ENCODE peak calls at places on chromosome 5, in seven cellular contexts. O is CD8-positive, alpha-beta T cell; P is stomach; Q is fibroblast of mammary gland; T is H1; D is kidney; E is GM12865. B is an unnamed sample.

GRCh38 chr5:36028816-36029465 is 37.7 kb downstream of the UGT3A2 start:
- DNase-seq in O (no peak), T (no peak), D (no peak), Q (no peak), P (no peak), E (no peak), B (no peak)

GRCh38 chr5:148966348-148966747 is 96.5 kb downstream of the SH3TC2 start:
- DNase-seq in D (peak), P (no peak), Q (no peak), T (no peak), E (no peak), O (no peak), B (no peak)

GRCh38 chr5:110687485-110687884 is 39.0 kb downstream of the TMEM232 start:
- DNase-seq in D (no peak), P (no peak), Q (no peak), T (no peak), E (no peak), O (no peak), B (no peak)

GRCh38 chr5:176736271-176736965 is 73.9 kb upstream of the UNC5A start:
- DNase-seq in P (no peak), T (no peak), Q (no peak), E (no peak), O (no peak), D (peak), B (no peak)

GRCh38 chr5:14077501-14077900 is 65.6 kb upstream of the TRIO start:
- DNase-seq in P (no peak), Q (no peak), D (no peak), E (no peak), T (no peak), O (no peak), B (no peak)

GRCh38 chr5:151255621-151256286 is 2.8 kb downstream of the GM2A start:
- DNase-seq in T (no peak), P (no peak), D (no peak), Q (no peak), O (no peak), E (peak), B (no peak)

GRCh38 chr5:55471468-55471867 is 63.3 kb downstream of the PLPP1 start:
- DNase-seq in P (no peak), Q (no peak), O (no peak), E (no peak), T (no peak), D (no peak), B (no peak)

GRCh38 chr5:32852535-32852934 is 141.4 kb downstream of the NPR3 start:
- DNase-seq in D (no peak), E (peak), T (peak), O (no peak), P (no peak), Q (peak), B (peak)

GRCh38 chr5:59798862-59799667 is 94.5 kb downstream of the PDE4D start:
- DNase-seq in T (no peak), D (no peak), O (no peak), Q (peak), E (peak), P (no peak), B (no peak)

GRCh38 chr5:151208481-151208914 is 15.4 kb downstream of the CCDC69 start:
- DNase-seq in D (no peak), O (no peak), E (no peak), Q (no peak), P (no peak), T (no peak), B (no peak)

GRCh38 chr5:36875051-36875788 is 1.3 kb upstream of the NIPBL start:
- DNase-seq in Q (peak), P (peak), O (peak), D (peak), T (no peak), E (peak), B (no peak)

GRCh38 chr5:157821405-157821804 is 37.5 kb downstream of the CLINT1 start:
- DNase-seq in T (no peak), Q (no peak), E (no peak), O (no peak), P (no peak), D (no peak), B (no peak)

GRCh38 chr5:19547640-19548039 is 440.4 kb downstream of the CDH18 start:
- DNase-seq in D (no peak), Q (peak), O (no peak), P (no peak), E (no peak), T (no peak), B (peak)

GRCh38 chr5:164302533-164303235 is 797.3 kb downstream of the MAT2B start:
- DNase-seq in P (no peak), O (no peak), T (no peak), E (no peak), D (no peak), Q (peak), B (no peak)

GRCh38 chr5:55172051-55172899 is 702 bp downstream of the CDC20B start:
- DNase-seq in E (peak), O (peak), D (no peak), P (peak), T (no peak), Q (peak), B (peak)

GRCh38 chr5:24347206-24347605 is 297.6 kb downstream of the CDH10 start:
- DNase-seq in P (no peak), D (no peak), Q (no peak), O (no peak), T (no peak), E (no peak), B (no peak)

GRCh38 chr5:126395198-126395597 is 28.0 kb upstream of the GRAMD2B start:
- DNase-seq in E (no peak), O (no peak), Q (peak), D (no peak), P (no peak), T (no peak), B (no peak)

GRCh38 chr5:159887050-159887449 is 29.2 kb upstream of the ADRA1B start:
- DNase-seq in E (no peak), T (no peak), Q (no peak), O (no peak), D (no peak), P (no peak), B (no peak)

GRCh38 chr5:77947051-77947428 is 170.9 kb upstream of the TBCA start:
- DNase-seq in E (no peak), T (no peak), D (no peak), Q (no peak), P (no peak), O (no peak), B (no peak)

GRCh38 chr5:54997081-54997480 is 11.7 kb upstream of the ESM1 start:
- DNase-seq in T (no peak), D (no peak), E (no peak), Q (peak), O (no peak), P (no peak), B (no peak)

GRCh38 chr5:55896663-55897062 is 45.5 kb downstream of the IL31RA start:
- DNase-seq in P (no peak), O (no peak), D (no peak), T (no peak), Q (peak), E (no peak), B (no peak)

GRCh38 chr5:32197032-32197431 is 22.9 kb upstream of the GOLPH3 start:
- DNase-seq in P (no peak), E (no peak), Q (no peak), T (no peak), O (no peak), D (no peak), B (no peak)

GRCh38 chr5:98905857-98906688 is 22.7 kb downstream of the CHD1 start:
- DNase-seq in O (no peak), E (peak), D (no peak), T (no peak), P (no peak), Q (peak), B (no peak)

GRCh38 chr5:128199611-128200010 is 116.0 kb downstream of the SLC12A2 start:
- DNase-seq in E (no peak), O (no peak), Q (no peak), T (no peak), D (no peak), P (no peak), B (no peak)

GRCh38 chr5:29780401-29780800 is 1413.1 kb upstream of the CDH6 start:
- DNase-seq in O (no peak), D (no peak), T (no peak), P (no peak), Q (no peak), E (no peak), B (no peak)

GRCh38 chr5:30401479-30402058 is 791.9 kb upstream of the CDH6 start:
- DNase-seq in T (no peak), E (peak), P (peak), O (no peak), D (no peak), Q (peak), B (no peak)

GRCh38 chr5:126414874-126415502 is 8.2 kb upstream of the GRAMD2B start:
- DNase-seq in D (no peak), E (no peak), T (no peak), O (no peak), P (no peak), Q (peak), B (no peak)

GRCh38 chr5:149265559-149265958 is 6.1 kb upstream of the AFAP1L1 start:
- DNase-seq in O (no peak), Q (peak), D (no peak), E (no peak), T (no peak), P (no peak), B (no peak)

GRCh38 chr5:180825768-180826525 is 23.3 kb upstream of the MGAT1 start:
- DNase-seq in P (peak), T (no peak), Q (peak), D (no peak), E (no peak), O (no peak), B (no peak)

GRCh38 chr5:80780761-80781285 is 126.0 kb upstream of the DHFR start:
- DNase-seq in T (no peak), E (no peak), D (no peak), Q (no peak), O (no peak), P (no peak), B (no peak)

GRCh38 chr5:126477681-126478117 is 54.5 kb downstream of the GRAMD2B start:
- DNase-seq in D (no peak), Q (peak), T (no peak), E (no peak), O (no peak), P (no peak), B (no peak)

GRCh38 chr5:170436335-170436734 is 47.2 kb upstream of the KCNMB1 start:
- DNase-seq in E (peak), Q (no peak), T (no peak), P (no peak), O (no peak), D (no peak), B (no peak)

GRCh38 chr5:54651482-54652076 is 134.0 kb downstream of the SNX18 start:
- DNase-seq in Q (peak), D (peak), O (no peak), T (no peak), E (no peak), P (peak), B (no peak)

GRCh38 chr5:151280443-151280842 is 23.1 kb downstream of the SLC36A3 start:
- DNase-seq in O (no peak), Q (peak), T (no peak), P (no peak), E (no peak), D (no peak), B (no peak)

GRCh38 chr5:83450183-83450839 is 21.2 kb upstream of the VCAN start:
- DNase-seq in P (no peak), O (no peak), D (no peak), E (no peak), Q (no peak), T (no peak), B (no peak)

GRCh38 chr5:179964015-179964414 is 56.3 kb upstream of the TBC1D9B start:
- DNase-seq in D (no peak), T (no peak), Q (no peak), O (no peak), P (no peak), E (no peak), B (no peak)

GRCh38 chr5:35926389-35927051 is 11.9 kb downstream of the CAPSL start:
- DNase-seq in O (peak), E (peak), T (no peak), Q (peak), D (no peak), P (peak), B (no peak)

GRCh38 chr5:173328896-173329369 is 719 bp upstream of the STC2 start:
- DNase-seq in E (peak), T (no peak), D (no peak), P (no peak), O (no peak), Q (peak), B (no peak)

GRCh38 chr5:25006734-25007133 is 362.0 kb upstream of the CDH10 start:
- DNase-seq in Q (no peak), T (peak), P (no peak), D (no peak), O (no peak), E (no peak), B (peak)

GRCh38 chr5:17966636-17967402 is 332.6 kb downstream of the TAF11L14 start:
- DNase-seq in T (no peak), E (no peak), O (no peak), D (no peak), Q (no peak), P (no peak), B (no peak)

DNA sequence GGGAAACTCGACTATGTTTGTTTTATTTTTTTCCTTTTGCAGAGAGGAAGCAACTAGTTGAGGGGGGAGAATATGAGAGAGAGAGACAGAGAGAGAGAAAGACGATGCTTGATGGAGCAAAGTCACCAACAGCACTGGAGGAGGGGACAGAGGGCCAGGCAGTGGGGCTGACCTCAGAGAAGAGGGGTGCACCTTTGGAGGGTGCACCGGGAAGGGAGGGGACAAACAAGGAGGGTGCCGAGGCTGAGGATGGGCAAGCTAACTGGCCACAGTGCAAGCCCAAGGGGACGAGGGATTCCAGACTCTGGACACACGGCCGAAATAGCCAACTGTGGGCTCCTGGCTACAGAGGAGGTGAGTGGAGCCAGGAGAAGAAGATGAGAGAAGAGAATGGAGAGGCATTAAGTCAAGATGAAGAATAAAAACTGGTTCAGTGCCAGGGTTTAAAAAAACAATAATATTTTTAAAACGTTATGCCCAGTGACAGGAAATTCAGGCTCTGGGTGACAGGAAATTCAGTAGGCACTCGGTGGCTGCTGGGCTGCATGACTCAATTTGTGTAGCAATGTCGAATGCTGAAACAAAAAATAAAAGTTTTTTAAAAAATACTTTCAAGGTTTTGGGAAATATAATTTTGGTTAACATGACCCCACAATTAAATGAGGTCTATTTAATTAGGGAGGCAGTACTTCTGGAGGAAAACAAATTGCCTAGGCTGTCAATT is 13.3 kb upstream of the GLRX start:
- DNase-seq in T (no peak), P (no peak), E (no peak), D (no peak), Q (no peak), O (peak), B (no peak)
- H3K4me3 ChIP-seq in T (no peak), P (peak), E (peak), D (peak), Q (no peak), O (peak), B (no peak)

GRCh38 chr5:73901455-73901854 is 275.5 kb downstream of the ARHGEF28 start:
- DNase-seq in P (no peak), O (no peak), E (no peak), D (no peak), Q (no peak), T (no peak), B (no peak)
- TF ChIP-seq CTCF in P (peak), O (no peak), E (no peak), D (peak), Q (no peak), T (peak), B (no peak)

DNA sequence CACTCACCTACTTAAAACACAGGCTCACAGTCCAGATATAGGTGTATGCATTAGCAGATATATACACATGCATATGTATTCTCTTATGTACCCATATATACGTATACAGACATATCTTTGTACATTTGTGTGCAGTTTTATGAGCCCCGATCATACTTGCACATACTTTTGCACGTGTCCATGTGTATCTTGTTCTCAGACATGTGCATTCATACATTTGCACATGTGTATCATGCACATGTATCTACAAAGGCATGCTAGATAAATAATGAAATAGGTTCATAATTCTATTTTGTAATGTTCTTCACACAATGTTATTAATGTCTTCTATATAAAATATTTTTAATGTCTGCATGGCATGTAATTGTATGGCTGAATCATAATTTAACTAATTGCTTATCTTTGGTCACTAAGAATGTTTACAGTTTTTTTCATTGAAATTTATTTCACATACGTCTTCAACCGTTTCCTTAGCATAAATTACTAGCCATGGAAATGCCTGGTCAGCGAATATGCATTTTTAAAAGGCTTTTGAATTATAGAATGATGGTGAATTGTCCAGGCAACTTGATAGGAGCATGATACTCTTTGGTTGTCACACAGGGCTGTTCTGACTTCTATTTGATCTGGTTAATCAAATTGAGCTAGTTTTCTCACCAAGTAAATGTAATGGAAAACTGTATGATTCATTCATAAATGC is 2.6 kb downstream of the NDFIP1 start:
- DNase-seq in D (no peak), O (no peak), E (no peak), Q (no peak), P (no peak), T (no peak), B (no peak)
- H3K4me3 ChIP-seq in D (peak), O (peak), E (no peak), Q (no peak), P (peak), T (no peak), B (no peak)

DNA sequence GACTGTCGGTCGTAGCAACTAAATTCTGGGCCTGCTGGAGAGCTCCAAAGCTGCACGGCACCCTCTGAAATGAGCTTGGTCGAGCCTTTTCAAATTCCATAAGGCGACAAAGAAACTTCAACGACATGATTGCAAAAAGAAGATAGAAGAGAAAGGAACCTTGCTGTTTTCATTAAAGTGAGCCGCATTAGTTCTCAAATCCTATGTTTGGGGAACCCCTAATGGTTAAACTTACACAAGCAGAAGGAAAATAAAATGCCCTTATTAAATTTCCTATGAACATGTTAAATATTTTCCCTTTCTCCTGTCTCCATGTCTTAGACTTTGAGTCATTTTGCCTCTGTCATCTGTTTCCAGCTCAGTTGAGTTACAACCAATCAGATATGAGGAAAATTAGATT is 735.7 kb upstream of the WWC1 start:
- DNase-seq in P (no peak), O (no peak), D (no peak), Q (no peak), E (no peak), T (no peak), B (no peak)
- TF ChIP-seq CTCF in P (no peak), O (no peak), D (no peak), Q (no peak), E (no peak), T (no peak), B (no peak)

GRCh38 chr5:124071039-124071438 is 559.1 kb downstream of the CSNK1G3 start:
- DNase-seq in O (no peak), D (no peak), P (no peak), E (no peak), T (no peak), Q (no peak), B (no peak)
- H3K4me3 ChIP-seq in O (no peak), D (no peak), P (no peak), E (no peak), T (no peak), Q (no peak), B (no peak)

GRCh38 chr5:135883441-135883840 is 12.2 kb downstream of the IL9 start:
- DNase-seq in O (no peak), Q (no peak), D (no peak), T (no peak), E (peak), P (no peak), B (no peak)
- TF ChIP-seq CTCF in O (no peak), Q (peak), D (no peak), T (peak), E (peak), P (no peak), B (no peak)

DNA sequence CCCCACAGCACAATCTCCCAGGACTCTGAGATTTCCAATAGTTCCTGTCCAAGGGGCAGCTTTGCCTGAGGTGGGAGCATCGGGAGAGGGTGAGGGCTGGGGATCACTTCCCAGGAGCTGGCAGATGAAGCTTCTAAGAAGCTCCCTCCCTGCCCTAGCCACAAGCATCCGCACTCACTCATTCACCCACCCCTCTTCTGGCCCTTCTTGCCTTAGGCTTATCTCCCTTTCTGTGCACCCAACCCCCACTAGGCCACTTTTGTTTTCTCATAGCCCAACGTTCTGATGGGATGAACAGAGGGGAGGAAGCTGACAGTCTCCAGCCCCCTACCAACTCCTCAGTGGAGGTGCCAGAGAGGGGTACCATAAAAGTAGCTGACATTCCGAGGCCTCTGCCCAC is 3.7 kb upstream of the PCDH1 start:
- DNase-seq in T (no peak), P (no peak), E (no peak), D (peak), Q (no peak), O (no peak), B (no peak)
- H3K4me3 ChIP-seq in T (peak), P (no peak), E (no peak), D (no peak), Q (no peak), O (no peak), B (no peak)

GRCh38 chr5:171978519-171978918 is 27.9 kb downstream of the FBXW11 start:
- DNase-seq in E (peak), D (no peak), T (no peak), P (no peak), O (no peak), Q (no peak), B (no peak)
- TF ChIP-seq CTCF in E (no peak), D (no peak), T (no peak), P (no peak), O (no peak), Q (no peak), B (no peak)

GRCh38 chr5:141872496-141873356 is 5.5 kb downstream of the PCDH1 start:
- DNase-seq in T (no peak), E (no peak), O (no peak), P (no peak), Q (no peak), D (no peak), B (no peak)
- H3K4me3 ChIP-seq in T (peak), E (no peak), O (no peak), P (no peak), Q (no peak), D (no peak), B (no peak)